ENCODE peak calls at places on chromosome 2, in four cellular contexts. Q, E, D and K are unnamed samples. For H3K27me3, the result is how much of the 10 kb centered on the place peaks cover.

GRCh38 chr2:127656569-127657231 is 10.7 kb downstream of the GPR17 start:
- DNase-seq in Q (no peak), E (no peak), D (no peak), K (no peak)

GRCh38 chr2:36562245-36562644 is 35.7 kb downstream of the FEZ2 start:
- DNase-seq in Q (no peak), E (no peak), D (peak), K (no peak)

GRCh38 chr2:84302513-84303412 is 156.3 kb downstream of the SUCLG1 start:
- DNase-seq in Q (peak), E (peak), D (peak), K (peak)

GRCh38 chr2:215728504-215729065 is 284.8 kb downstream of the MREG start:
- DNase-seq in Q (no peak), E (no peak), D (peak), K (no peak)

GRCh38 chr2:134154269-134154668 is 99.6 kb upstream of the MGAT5 start:
- DNase-seq in Q (no peak), E (no peak), D (no peak), K (no peak)

GRCh38 chr2:78992807-78993517 is 32.5 kb upstream of the REG3G start:
- DNase-seq in Q (peak), E (peak), D (no peak), K (peak)

GRCh38 chr2:237281900-237282306 is 132.1 kb downstream of the COL6A3 start:
- DNase-seq in Q (no peak), E (no peak), D (peak), K (no peak)

GRCh38 chr2:163011035-163011434 is 172.5 kb upstream of the KCNH7 start:
- DNase-seq in Q (no peak), E (no peak), D (no peak), K (no peak)

GRCh38 chr2:84939426-84940087 is 31.4 kb upstream of the KCMF1 start:
- DNase-seq in Q (no peak), E (no peak), D (no peak), K (no peak)

GRCh38 chr2:46363535-46364170 is 66.4 kb downstream of the EPAS1 start:
- DNase-seq in Q (no peak), E (no peak), D (peak), K (no peak)

GRCh38 chr2:33133436-33133835 is 186.7 kb downstream of the LTBP1 start:
- DNase-seq in Q (no peak), E (no peak), D (peak), K (no peak)

GRCh38 chr2:33135645-33136044 is 188.9 kb downstream of the LTBP1 start:
- DNase-seq in Q (no peak), E (no peak), D (no peak), K (no peak)

GRCh38 chr2:33134764-33135560 is 188.2 kb downstream of the LTBP1 start:
- DNase-seq in Q (no peak), E (no peak), D (no peak), K (no peak)

GRCh38 chr2:33136056-33136455 is 189.3 kb downstream of the LTBP1 start:
- DNase-seq in Q (no peak), E (no peak), D (no peak), K (no peak)

GRCh38 chr2:33134086-33134763 is 187.5 kb downstream of the LTBP1 start:
- DNase-seq in Q (no peak), E (peak), D (peak), K (no peak)
- TF ChIP-seq CTCF in Q (no peak), E (peak), D (peak), K (no peak)

DNA sequence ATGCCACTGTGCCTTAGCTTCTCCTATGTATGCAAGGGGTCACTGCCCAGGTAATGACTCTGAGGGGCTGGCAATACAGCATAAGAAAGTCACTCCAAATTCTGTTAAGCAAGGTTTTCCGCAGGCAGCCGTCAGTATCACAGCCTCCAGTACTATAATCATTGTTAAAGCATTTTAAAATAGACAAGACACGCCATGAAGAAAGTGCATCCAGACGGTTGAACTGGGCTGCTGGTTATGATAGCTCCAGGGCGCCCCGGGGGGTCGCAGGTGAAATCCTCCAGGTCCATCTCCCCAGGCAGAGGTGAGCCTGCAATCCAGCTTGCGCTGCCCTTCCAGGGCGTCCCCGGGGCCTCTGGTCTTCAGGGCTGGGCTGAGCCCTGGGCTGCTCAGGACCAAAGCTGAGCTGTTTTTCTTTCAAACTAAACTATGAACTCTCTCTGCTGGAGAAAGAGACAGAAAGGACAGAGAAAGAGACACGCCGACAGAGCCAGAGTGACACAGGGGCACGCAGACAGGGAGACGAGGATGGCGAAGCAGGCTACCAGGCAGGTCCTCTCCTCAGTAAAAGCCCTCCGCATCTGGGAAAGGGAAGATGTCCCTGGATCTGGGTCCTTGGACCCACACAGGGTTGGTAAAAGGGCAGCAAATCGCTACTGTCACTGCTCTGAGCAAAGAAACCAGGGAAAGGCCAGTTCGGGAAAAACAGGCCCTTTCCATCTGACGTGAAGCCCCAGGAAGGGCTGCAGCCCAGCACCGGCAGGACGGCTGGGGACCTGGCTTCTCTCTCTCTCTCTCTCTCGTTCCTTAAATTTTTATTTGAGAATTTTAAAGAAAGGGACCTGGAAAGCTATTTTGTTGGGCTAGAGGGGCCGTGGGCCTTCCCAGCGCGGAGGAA is 2.1 kb upstream of the TWIST2 start:
- DNase-seq in Q (no peak), E (no peak), D (no peak), K (no peak)
- H3K27me3 ChIP-seq in Q (half or more), E (under half), D (under half), K (half or more)

GRCh38 chr2:69946351-69947077 is 14.9 kb downstream of the ASPRV1 start:
- DNase-seq in Q (no peak), E (no peak), D (peak), K (no peak)
- H3K4me3 ChIP-seq in Q (no peak), E (no peak), D (peak), K (no peak)

GRCh38 chr2:234747833-234748559 is 203.8 kb upstream of the SH3BP4 start:
- DNase-seq in Q (no peak), E (no peak), D (no peak), K (no peak)

GRCh38 chr2:234747032-234747431 is 204.8 kb upstream of the SH3BP4 start:
- DNase-seq in Q (no peak), E (no peak), D (no peak), K (no peak)

GRCh38 chr2:234753701-234754100 is 198.1 kb upstream of the SH3BP4 start:
- DNase-seq in Q (no peak), E (no peak), D (no peak), K (no peak)

GRCh38 chr2:234754126-234754525 is 197.7 kb upstream of the SH3BP4 start:
- DNase-seq in Q (no peak), E (no peak), D (peak), K (no peak)

GRCh38 chr2:234751275-234751938 is 200.4 kb upstream of the SH3BP4 start:
- DNase-seq in Q (no peak), E (no peak), D (no peak), K (peak)
- TF ChIP-seq CTCF in Q (peak), E (no peak), D (no peak), K (peak)

GRCh38 chr2:95032868-95033603 is 7.5 kb downstream of the MAL start:
- DNase-seq in Q (peak), E (no peak), D (no peak), K (no peak)

GRCh38 chr2:95030496-95030895 is 5.0 kb downstream of the MAL start:
- DNase-seq in Q (no peak), E (no peak), D (no peak), K (no peak)

GRCh38 chr2:95031726-95032116 is 6.2 kb downstream of the MAL start:
- DNase-seq in Q (no peak), E (no peak), D (no peak), K (no peak)

GRCh38 chr2:95031076-95031725 is 5.7 kb downstream of the MAL start:
- DNase-seq in Q (no peak), E (no peak), D (no peak), K (no peak)

GRCh38 chr2:95032341-95032740 is 6.8 kb downstream of the MAL start:
- DNase-seq in Q (no peak), E (no peak), D (no peak), K (no peak)
- H3K27me3 ChIP-seq in Q (under half), E (half or more), D (under half), K (under half)

GRCh38 chr2:205366336-205367060 is 315.8 kb upstream of the NRP2 start:
- DNase-seq in Q (no peak), E (peak), D (no peak), K (no peak)
- H3K4me3 ChIP-seq in Q (no peak), E (no peak), D (no peak), K (no peak)

GRCh38 chr2:119753041-119753929 is 6.4 kb upstream of the PTPN4 start:
- DNase-seq in Q (peak), E (peak), D (no peak), K (peak)
- TF ChIP-seq CTCF in Q (peak), E (peak), D (peak), K (peak)

GRCh38 chr2:104853926-104854506 is at the start of gene POU3F3:
- DNase-seq in Q (peak), E (peak), D (peak), K (no peak)
- H3K27me3 ChIP-seq in Q (half or more), E (half or more), D (under half), K (half or more)

GRCh38 chr2:42127425-42128424 is 41.4 kb upstream of the EML4 start:
- DNase-seq in Q (no peak), E (no peak), D (no peak), K (peak)
- H3K4me3 ChIP-seq in Q (no peak), E (no peak), D (no peak), K (no peak)

DNA sequence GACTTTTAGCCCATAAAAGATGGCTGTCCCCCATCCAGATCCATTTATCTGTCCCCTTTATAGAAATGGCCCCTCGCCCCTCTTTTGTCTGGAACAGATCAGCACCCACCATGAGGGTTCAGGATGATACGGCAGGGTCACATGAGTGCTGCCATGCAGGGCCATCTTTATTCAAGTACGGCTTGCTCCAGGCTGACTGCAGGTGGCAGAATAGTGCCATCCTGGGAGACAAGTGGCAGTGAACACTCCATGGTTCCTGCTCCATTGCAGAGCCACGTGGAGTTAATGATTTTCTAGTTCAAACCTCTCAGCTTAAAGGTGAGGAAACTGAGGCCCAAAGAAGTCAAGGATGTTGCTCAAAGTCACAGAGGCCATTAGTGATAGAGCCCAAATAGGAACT is 180.6 kb downstream of the CLIP4 start:
- DNase-seq in Q (peak), E (peak), D (no peak), K (peak)
- TF ChIP-seq CTCF in Q (peak), E (no peak), D (peak), K (peak)